ENCODE peak calls at places on chromosomes 12 and 14, in eight cellular contexts. Q is right cardiac atrium; U is NCI-H2081 treated with DMSO at 0.1 percent for 48 hours; G is fibroblast of villous mesenchyme; O is DMS 273 treated with DMSO at 0.1 percent for 48 hours; R is CD4-positive, alpha-beta memory T cell; D is stimulated activated CD8-positive, alpha-beta memory T cell treated with anti-CD3 and anti-CD28 coated beads, Interleukin-15, amount 100 ng/mL, for 4 hours; L is activated CD4-positive, alpha-beta T cell treated with anti-CD3 and anti-CD28 coated beads, Interleukin-2, amount 50 U/mL, for 1 hour. J is an unnamed sample.

GRCh38 chr12:102511575-102511974 is 31.2 kb upstream of the IGF1 start:
- DNase-seq in Q (no peak), U (no peak), G (no peak), O (no peak), R (no peak), D (no peak), L (no peak), J (no peak)

GRCh38 chr12:29578731-29579130 is 81.2 kb upstream of the OVCH1 start:
- DNase-seq in Q (no peak), U (no peak), G (no peak), O (no peak), R (no peak), D (no peak), L (no peak), J (no peak)

GRCh38 chr12:27595231-27595642 is 71.2 kb downstream of the PPFIBP1 start:
- DNase-seq in Q (peak; percentile 69), U (no peak), G (peak; percentile 87), O (no peak), R (no peak), D (no peak), L (no peak), J (no peak)

GRCh38 chr12:56198836-56199235 is 9.6 kb upstream of the SMARCC2 start:
- DNase-seq in Q (no peak), U (no peak), G (no peak), O (no peak), R (no peak), D (no peak), L (no peak), J (no peak)

GRCh38 chr12:90514325-90514724 is 440.7 kb downstream of the CCER1 start:
- DNase-seq in Q (no peak), U (no peak), G (peak; percentile 68), O (no peak), R (no peak), D (no peak), L (no peak), J (no peak)

GRCh38 chr12:114405449-114406271 is at the start of gene TBX5:
- DNase-seq in Q (no peak), U (no peak), G (peak; percentile 78), O (no peak), R (no peak), D (no peak), L (no peak), J (no peak)

GRCh38 chr12:53063708-53064612 is 14.1 kb downstream of the TNS2 start:
- DNase-seq in Q (peak; percentile 86), U (no peak), G (peak; percentile 65), O (no peak), R (no peak), D (no peak), L (no peak), J (peak; percentile 72)

GRCh38 chr14:91227183-91227628 is 17.3 kb downstream of the GPR68 start:
- DNase-seq in Q (no peak), U (no peak), G (no peak), O (no peak), R (peak; percentile 49), D (no peak), L (no peak), J (no peak)

GRCh38 chr12:3315201-3315661 is 175.8 kb upstream of the PRMT8 start:
- DNase-seq in Q (peak; percentile 87), U (peak; percentile 81), G (peak; percentile 59), O (no peak), R (no peak), D (no peak), L (no peak), J (peak; percentile 75)

GRCh38 chr12:93572712-93573551 is 457 bp downstream of the SOCS2 start:
- DNase-seq in Q (peak; percentile 77), U (no peak), G (peak; percentile 55), O (no peak), R (peak; percentile 36), D (no peak), L (peak; percentile 25), J (peak; percentile 48)

GRCh38 chr14:59098377-59098776 is 90.1 kb upstream of the DAAM1 start:
- DNase-seq in Q (no peak), U (no peak), G (peak; percentile 66), O (no peak), R (no peak), D (no peak), L (no peak), J (no peak)

GRCh38 chr14:79369359-79370332 is 841.7 kb downstream of the DIO2 start:
- DNase-seq in Q (no peak), U (no peak), G (peak; percentile 92), O (no peak), R (no peak), D (no peak), L (no peak), J (no peak)

GRCh38 chr12:50749459-50749882 is 14.4 kb upstream of the ATF1 start:
- DNase-seq in Q (no peak), U (no peak), G (peak; percentile 90), O (no peak), R (no peak), D (no peak), L (no peak), J (no peak)

GRCh38 chr12:26870491-26871419 is 37.8 kb upstream of the ITPR2 start:
- DNase-seq in Q (peak; percentile 57), U (no peak), G (peak; percentile 95), O (peak; percentile 94), R (no peak), D (no peak), L (no peak), J (peak; percentile 33)

GRCh38 chr12:78562358-78563205 is 302.0 kb upstream of the SYT1 start:
- DNase-seq in Q (no peak), U (no peak), G (peak; percentile 21), O (no peak), R (no peak), D (no peak), L (no peak), J (no peak)

GRCh38 chr14:94550041-94550440 is 11.2 kb upstream of the SERPINA4 start:
- DNase-seq in Q (no peak), U (no peak), G (no peak), O (no peak), R (no peak), D (no peak), L (no peak), J (no peak)

GRCh38 chr12:59316938-59317337 is 278.9 kb upstream of the SLC16A7 start:
- DNase-seq in Q (no peak), U (no peak), G (no peak), O (no peak), R (no peak), D (no peak), L (no peak), J (no peak)

GRCh38 chr14:99134333-99135046 is 137.5 kb downstream of the BCL11B start:
- DNase-seq in Q (no peak), U (no peak), G (no peak), O (no peak), R (no peak), D (no peak), L (no peak), J (no peak)

GRCh38 chr14:95523051-95523817 is 6.8 kb upstream of the SYNE3 start:
- DNase-seq in Q (no peak), U (no peak), G (peak; percentile 88), O (no peak), R (peak; percentile 38), D (no peak), L (no peak), J (no peak)

GRCh38 chr12:3097186-3097804 is 20.1 kb downstream of the TSPAN9 start:
- DNase-seq in Q (peak; percentile 91), U (no peak), G (peak; percentile 92), O (peak; percentile 8), R (no peak), D (no peak), L (no peak), J (peak; percentile 91)

GRCh38 chr12:122021193-122021821 is 377 bp upstream of the BCL7A start:
- DNase-seq in Q (peak; percentile 75), U (no peak), G (no peak), O (no peak), R (no peak), D (no peak), L (no peak), J (peak; percentile 35)

GRCh38 chr12:53569174-53569557 is 57.0 kb downstream of the ATF7 start:
- DNase-seq in Q (no peak), U (no peak), G (peak; percentile 76), O (no peak), R (no peak), D (no peak), L (no peak), J (no peak)

J was measured in left cardiac atrium.